ENCODE peak calls at places on chromosome 19, in eight cellular contexts. T is tibial nerve, J is PC-3, D is IMR-90, Q is cardiac muscle cell, W is OCI-LY7, M is heart left ventricle, Z is esophagus squamous epithelium. N is an unnamed sample.

GRCh38 chr19:58575183-58576041 is 2.3 kb upstream of the MZF1 start:
- DNase-seq in M (peak; percentile 91), D (peak; percentile 85), Q (peak; percentile 95), W (peak; percentile 89), J (peak; percentile 92), Z (no peak), T (peak; percentile 78), N (no peak)

GRCh38 chr19:39187552-39187943 is 9.2 kb upstream of the NCCRP1 start:
- DNase-seq in T (no peak), Q (peak; percentile 48), M (no peak), Z (no peak), J (no peak), D (no peak), W (no peak), N (no peak)

GRCh38 chr19:39212377-39212742 is 8.3 kb upstream of the SYCN start:
- DNase-seq in D (no peak), Q (no peak), J (peak; percentile 32), W (peak; percentile 62), M (no peak), T (no peak), Z (no peak), N (peak; percentile 40)

GRCh38 chr19:19637523-19638251 is 5.8 kb downstream of the GMIP start:
- DNase-seq in Z (no peak), D (no peak), M (no peak), W (no peak), J (no peak), Q (no peak), T (no peak), N (no peak)

GRCh38 chr19:10454267-10454666 is 33.9 kb downstream of the PDE4A start:
- DNase-seq in W (no peak), Z (no peak), M (no peak), T (no peak), Q (peak; percentile 38), D (peak; percentile 18), J (peak; percentile 22), N (no peak)

GRCh38 chr19:1167687-1168561 is 6.1 kb downstream of the SBNO2 start:
- DNase-seq in Q (no peak), D (no peak), J (peak; percentile 67), Z (no peak), M (no peak), W (no peak), T (no peak), N (peak; percentile 82)

GRCh38 chr19:43444531-43445340 is 20.7 kb downstream of the LYPD3 start:
- DNase-seq in T (no peak), Q (no peak), Z (no peak), M (no peak), D (no peak), J (no peak), W (no peak), N (no peak)

GRCh38 chr19:4390017-4390861 is 10.1 kb downstream of the SH3GL1 start:
- DNase-seq in J (no peak), Q (peak; percentile 88), D (peak; percentile 56), T (no peak), W (no peak), Z (no peak), M (peak; percentile 54), N (no peak)

GRCh38 chr19:55247621-55248099 is 11.2 kb downstream of the PPP6R1 start:
- DNase-seq in Q (no peak), Z (no peak), T (no peak), W (no peak), J (peak; percentile 74), M (peak; percentile 65), D (no peak), N (peak; percentile 88)

GRCh38 chr19:33797821-33798633 is 1.4 kb downstream of the KCTD15 start:
- DNase-seq in D (peak; percentile 33), Z (no peak), T (no peak), Q (peak; percentile 81), W (peak; percentile 60), J (no peak), M (peak; percentile 83), N (no peak)

GRCh38 chr19:30669329-30670010 is 297.3 kb downstream of the ZNF536 start:
- DNase-seq in T (peak; percentile 80), Q (peak; percentile 76), W (peak; percentile 34), Z (no peak), J (peak; percentile 39), M (peak; percentile 57), D (peak; percentile 12), N (no peak)

GRCh38 chr19:50044922-50045321 is 19.1 kb downstream of the ZNF473 start:
- DNase-seq in D (no peak), Z (no peak), T (no peak), M (no peak), J (no peak), W (no peak), Q (no peak), N (no peak)
- H3K9me3 ChIP-seq in D (peaks cover 59% of the 10 kb centered on the region), Z (no peaks in the 10 kb centered on the region), T (no peaks in the 10 kb centered on the region), M (peaks cover 51% of the 10 kb centered on the region), J (peaks cover 36% of the 10 kb centered on the region), W (no peaks in the 10 kb centered on the region), Q (peaks cover 2% of the 10 kb centered on the region), N (peaks cover 82% of the 10 kb centered on the region)

GRCh38 chr19:11576186-11576585 is 1.3 kb downstream of the ACP5 start:
- DNase-seq in T (no peak), D (no peak), J (no peak), W (no peak), M (no peak), Z (no peak), Q (no peak), N (no peak)

GRCh38 chr19:11581740-11582139 is 4.3 kb upstream of the ACP5 start:
- DNase-seq in Z (no peak), T (no peak), Q (no peak), M (no peak), J (no peak), W (peak; percentile 92), D (peak; percentile 52), N (no peak)

GRCh38 chr19:11577451-11578341 is at the start of gene ACP5:
- DNase-seq in D (no peak), T (no peak), W (peak; percentile 26), Q (no peak), J (no peak), Z (no peak), M (no peak), N (no peak)

GRCh38 chr19:11580665-11581418 is 3.4 kb upstream of the ACP5 start:
- DNase-seq in W (peak; percentile 56), Z (no peak), J (peak; percentile 9), M (no peak), D (peak; percentile 8), T (no peak), Q (no peak), N (no peak)

GRCh38 chr19:11578342-11579142 is 1.1 kb upstream of the ACP5 start:
- DNase-seq in J (no peak), M (peak; percentile 61), Z (no peak), D (no peak), W (peak; percentile 64), Q (peak; percentile 20), T (peak; percentile 52), N (peak; percentile 17)
- H3K4me3 ChIP-seq in J (no peak overlapping the region), M (peak overlapping the region; percentile 14), Z (peak overlapping the region; percentile 63), D (no peak overlapping the region), W (peak overlapping the region; percentile 64), Q (no peak overlapping the region), T (peak overlapping the region; percentile 48), N (no peak overlapping the region)

GRCh38 chr19:23526302-23526701 is 131.0 kb upstream of the ZNF91 start:
- DNase-seq in Q (no peak), W (no peak), T (no peak), Z (no peak), M (no peak), J (peak; percentile 34), D (no peak), N (no peak)

GRCh38 chr19:23527797-23528196 is 132.5 kb upstream of the ZNF91 start:
- DNase-seq in Q (no peak), J (no peak), W (peak; percentile 2), D (no peak), T (no peak), M (no peak), Z (no peak), N (peak; percentile 34)

GRCh38 chr19:23531231-23531790 is 136.0 kb upstream of the ZNF91 start:
- DNase-seq in M (no peak), Q (no peak), D (no peak), J (no peak), W (no peak), Z (no peak), T (no peak), N (no peak)

GRCh38 chr19:23525265-23525862 is 130.1 kb upstream of the ZNF91 start:
- DNase-seq in J (no peak), M (no peak), D (no peak), T (no peak), Q (no peak), Z (no peak), W (no peak), N (peak; percentile 16)

DNA sequence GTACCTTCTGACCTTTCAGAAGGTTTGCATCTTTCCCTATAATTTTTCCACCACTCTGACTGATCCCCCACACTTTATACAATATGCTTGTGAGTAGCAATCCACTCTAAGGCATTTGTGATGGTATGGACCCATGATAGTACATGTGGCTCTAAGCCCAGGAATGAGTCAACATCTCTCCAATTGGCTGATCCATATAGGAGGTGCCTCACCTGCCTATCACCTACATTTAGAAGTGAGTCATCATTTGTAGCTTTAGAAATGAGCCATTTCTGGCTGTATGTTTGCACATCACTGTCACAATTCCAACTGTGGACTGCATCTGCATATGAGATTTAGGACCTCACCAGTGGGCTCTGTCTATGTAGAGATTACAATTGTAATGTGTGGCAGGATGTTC is 133.1 kb upstream of the ZNF91 start:
- DNase-seq in Q (no peak), W (no peak), M (no peak), D (no peak), J (peak; percentile 86), T (no peak), Z (no peak), N (peak; percentile 80)
- H3K9me3 ChIP-seq in Q (no peaks in the 10 kb centered on the region), W (no peaks in the 10 kb centered on the region), M (peaks cover 12% of the 10 kb centered on the region), D (peaks cover 10% of the 10 kb centered on the region), J (peaks cover 12% of the 10 kb centered on the region), T (no peaks in the 10 kb centered on the region), Z (no peaks in the 10 kb centered on the region), N (peaks cover 40% of the 10 kb centered on the region)

DNA sequence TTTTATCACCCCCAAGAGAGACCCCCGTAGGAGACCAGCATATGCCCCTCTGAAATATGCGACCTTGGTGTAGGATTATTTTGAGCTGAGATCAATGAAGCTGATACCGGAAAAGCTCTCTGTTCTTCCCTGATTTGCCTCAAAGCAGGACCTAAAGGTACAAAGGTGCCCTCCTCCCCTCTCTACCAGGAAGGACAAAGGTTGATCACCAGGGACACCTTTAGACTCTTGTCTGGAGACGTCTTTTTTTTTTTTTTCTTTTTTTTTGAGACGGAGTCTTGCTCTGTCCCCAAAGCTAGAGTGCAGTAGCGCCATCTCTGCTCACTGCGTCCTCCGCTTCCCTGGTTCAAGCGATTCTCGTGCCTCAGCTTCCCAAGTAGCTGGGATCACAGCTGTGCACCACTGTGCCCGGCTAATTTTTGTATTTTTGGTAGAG is 792 bp upstream of the PEX11G start:
- DNase-seq in Z (no peak), M (no peak), Q (no peak), W (no peak), J (no peak), T (no peak), D (no peak), N (no peak)
- H3K4me3 ChIP-seq in Z (peak overlapping the region; percentile 89), M (peak overlapping the region; percentile 60), Q (no peak overlapping the region), W (no peak overlapping the region), J (no peak overlapping the region), T (peak overlapping the region; percentile 76), D (no peak overlapping the region), N (no peak overlapping the region)